ENCODE peak calls at places on chromosomes 13 and 19, in seven cellular contexts. O is activated CD8-positive, alpha-beta memory T cell treated with anti-CD3 and anti-CD28 coated beads for 24 hours; V is stimulated activated CD8-positive, alpha-beta memory T cell treated with anti-CD3 and anti-CD28 coated beads, Interleukin-15, amount 100 ng/mL, for 4 hours; L is central memory CD8-positive, alpha-beta T cell; N is activated CD4-positive, CD25-positive, alpha-beta regulatory T cell treated with anti-CD3 and anti-CD28 coated beads, Interleukin-2, amount 50 U/mL, for 16 hours; T is kidney epithelial cell; B is NCI-H460. W is an unnamed sample.

GRCh38 chr19:20444202-20444885 is 121.2 kb downstream of the ZNF737 start:
- DNase-seq in O (no peak), V (no peak), L (no peak), N (no peak), T (no peak), B (no peak), W (no peak)

GRCh38 chr19:34645551-34645950 is 31.4 kb downstream of the SCGB2B2 start:
- DNase-seq in O (no peak), V (no peak), L (no peak), N (no peak), T (no peak), B (no peak), W (no peak)

GRCh38 chr13:51723529-51723928 is 80.4 kb downstream of the DHRS12 start:
- DNase-seq in O (no peak), V (no peak), L (no peak), N (no peak), T (no peak), B (no peak), W (no peak)

GRCh38 chr13:45142440-45143345 is 22.4 kb downstream of the GTF2F2 start:
- DNase-seq in O (no peak), V (no peak), L (no peak), N (no peak), T (no peak), B (no peak), W (no peak)

GRCh38 chr19:30132312-30133075 is 190.5 kb downstream of the URI1 start:
- DNase-seq in O (no peak), V (no peak), L (no peak), N (no peak), T (no peak), B (no peak), W (no peak)

GRCh38 chr13:26721251-26721939 is 39.2 kb downstream of the GPR12 start:
- DNase-seq in O (peak), V (no peak), L (peak), N (no peak), T (no peak), B (no peak), W (peak)

GRCh38 chr13:102580552-102581169 is 16.1 kb upstream of the TPP2 start:
- DNase-seq in O (no peak), V (no peak), L (peak), N (peak), T (no peak), B (peak), W (no peak)

GRCh38 chr19:48900477-48901452 is 653 bp downstream of the NUCB1 start:
- DNase-seq in O (peak), V (no peak), L (no peak), N (no peak), T (no peak), B (no peak), W (no peak)

GRCh38 chr19:44824758-44825157 is 15.9 kb downstream of the BCAM start:
- DNase-seq in O (no peak), V (no peak), L (no peak), N (no peak), T (no peak), B (no peak), W (no peak)

GRCh38 chr13:44108345-44108858 is 228.7 kb downstream of the LACC1 start:
- DNase-seq in O (no peak), V (no peak), L (no peak), N (no peak), T (no peak), B (no peak), W (no peak)

GRCh38 chr19:925087-925911 is 536 bp upstream of the ARID3A start:
- DNase-seq in O (peak), V (peak), L (peak), N (peak), T (no peak), B (peak), W (no peak)